ENCODE peak calls at places on chromosomes 6 and 20, in nine cellular contexts. T is heart right ventricle; M is CD4-positive, alpha-beta memory T cell; V is NCI-H2081; E is NCI-H510A treated with DMSO at 0.1 percent for 48 hours; S is spleen; O is AG04449; A is activated CD4-positive, alpha-beta T cell treated with anti-CD3 and anti-CD28 coated beads, Interleukin-2, amount 50 U/mL, for 24 hours; C is Peyer's patch. G is an unnamed sample.
A peak's percentile ranks its signal among the peaks of the same experiment; 100 is the strongest.

GRCh38 chr6:127514396-127515227 is 4.5 kb downstream of the MTCL3 start:
- DNase-seq in T (peak; percentile 42), A (peak; percentile 3), C (no peak), V (no peak), O (no peak), E (peak; percentile 25), S (peak; percentile 79), M (peak; percentile 52), G (no peak)

GRCh38 chr20:50929299-50930138 is 1.7 kb downstream of the ADNP start:
- DNase-seq in M (peak; percentile 90), T (peak; percentile 90), V (peak; percentile 96), O (peak; percentile 78), S (peak; percentile 95), A (peak; percentile 71), E (peak; percentile 94), C (peak; percentile 95), G (peak; percentile 92)

GRCh38 chr20:63942250-63943006 is 13.8 kb downstream of the UCKL1 start:
- DNase-seq in A (no peak), E (no peak), M (no peak), S (peak; percentile 90), T (no peak), V (no peak), O (no peak), C (no peak), G (peak; percentile 15)

GRCh38 chr20:43198607-43199006 is 8.9 kb upstream of the PTPRT start:
- DNase-seq in C (no peak), T (no peak), E (no peak), O (no peak), S (no peak), V (no peak), A (no peak), M (no peak), G (no peak)

GRCh38 chr6:28673800-28674671 is 148.4 kb downstream of the GPX5 start:
- DNase-seq in A (peak; percentile 41), V (peak; percentile 81), O (peak; percentile 16), C (no peak), S (no peak), E (no peak), M (no peak), T (no peak), G (no peak)

GRCh38 chr6:16725145-16725864 is 36.0 kb downstream of the ATXN1 start:
- DNase-seq in S (no peak), M (no peak), A (no peak), V (no peak), T (no peak), O (peak; percentile 83), C (no peak), E (no peak), G (no peak)

GRCh38 chr6:39263299-39264037 is 34.2 kb upstream of the KCNK5 start:
- DNase-seq in S (no peak), M (no peak), A (no peak), V (no peak), T (no peak), C (no peak), O (no peak), E (peak; percentile 38), G (no peak)

GRCh38 chr6:43269273-43270007 is 26.2 kb downstream of the TTBK1 start:
- DNase-seq in M (peak; percentile 33), A (no peak), E (no peak), V (no peak), S (no peak), T (peak; percentile 25), O (no peak), C (peak; percentile 31), G (no peak)

GRCh38 chr6:6314601-6315000 is 5.9 kb downstream of the F13A1 start:
- DNase-seq in M (no peak), S (no peak), C (no peak), V (no peak), O (no peak), T (no peak), E (no peak), A (no peak), G (no peak)

GRCh38 chr20:12595841-12596240 is 412.9 kb upstream of the SPTLC3 start:
- DNase-seq in T (no peak), C (no peak), A (no peak), M (no peak), S (no peak), V (no peak), O (no peak), E (no peak), G (no peak)